ENCODE peak calls at places on chromosome 21, in eight cellular contexts. X is astrocyte of the cerebellum, M is AG10803, J is GM23338, W is fibroblast of lung, I is cardiac fibroblast, G is MCF 10A, K is H9. C is an unnamed sample.

GRCh38 chr21:44379991-44380865 is 26.8 kb downstream of the TRPM2 start:
- DNase-seq in I (no peak), J (peak), W (no peak), M (no peak), K (no peak), X (no peak), G (no peak), C (no peak)

GRCh38 chr21:25985990-25986389 is 184.6 kb downstream of the APP start:
- DNase-seq in G (no peak), K (no peak), J (no peak), W (no peak), I (no peak), M (no peak), X (no peak), C (no peak)

GRCh38 chr21:33443174-33443573 is 36.6 kb downstream of the TMEM50B start:
- DNase-seq in W (no peak), X (no peak), M (no peak), G (no peak), J (no peak), K (no peak), I (no peak), C (peak)

GRCh38 chr21:20592482-20592881 is 405.7 kb upstream of the NCAM2 start:
- DNase-seq in W (no peak), K (no peak), M (no peak), G (peak), J (no peak), I (no peak), X (no peak), C (no peak)

GRCh38 chr21:44484498-44485253 is 29.4 kb downstream of the LRRC3 start:
- DNase-seq in X (no peak), I (no peak), W (no peak), J (no peak), K (no peak), G (no peak), M (no peak), C (no peak)

GRCh38 chr21:18244721-18245486 is at the start of gene CHODL:
- DNase-seq in W (peak), I (no peak), M (no peak), J (peak), X (no peak), K (peak), G (no peak), C (no peak)

GRCh38 chr21:24869862-24870261 is 737.4 kb downstream of the MRPL39 start:
- DNase-seq in G (no peak), M (no peak), W (no peak), X (no peak), K (no peak), J (no peak), I (no peak), C (no peak)

GRCh38 chr21:15293251-15293650 is 228.5 kb upstream of the NRIP1 start:
- DNase-seq in I (peak), K (no peak), X (peak), J (peak), M (peak), G (peak), W (peak), C (peak)

GRCh38 chr21:28436286-28436932 is 556.3 kb downstream of the LTN1 start:
- DNase-seq in M (no peak), G (peak), K (no peak), X (peak), J (no peak), I (peak), W (peak), C (peak)

GRCh38 chr21:14630556-14631069 is 84.5 kb upstream of the SAMSN1 start:
- DNase-seq in W (no peak), I (no peak), M (no peak), J (no peak), X (no peak), K (no peak), G (no peak), C (no peak)

GRCh38 chr21:17343055-17343454 is 169.8 kb upstream of the CXADR start:
- DNase-seq in X (peak), G (peak), J (peak), M (no peak), K (no peak), I (peak), W (peak), C (peak)

GRCh38 chr21:26080211-26080610 is 90.4 kb downstream of the APP start:
- DNase-seq in W (no peak), X (no peak), I (no peak), M (no peak), G (no peak), J (no peak), K (no peak), C (no peak)

GRCh38 chr21:14581902-14582457 is 35.9 kb upstream of the SAMSN1 start:
- DNase-seq in X (no peak), K (no peak), G (no peak), W (no peak), M (no peak), J (no peak), I (no peak), C (no peak)

GRCh38 chr21:28444131-28444530 is 548.5 kb downstream of the LTN1 start:
- DNase-seq in G (no peak), I (peak), X (no peak), K (no peak), J (no peak), W (no peak), M (peak), C (no peak)

GRCh38 chr21:44006017-44006624 is 6.0 kb upstream of the TRAPPC10 start:
- DNase-seq in X (peak), M (peak), I (peak), J (no peak), K (no peak), G (peak), W (peak), C (peak)

GRCh38 chr21:43733529-43734071 is 14.7 kb downstream of the PDXK start:
- DNase-seq in W (peak), I (peak), X (no peak), M (peak), K (no peak), G (peak), J (no peak), C (peak)

GRCh38 chr21:44405948-44406872 is 49.1 kb upstream of the LRRC3 start:
- DNase-seq in G (no peak), K (peak), W (peak), M (peak), J (no peak), I (no peak), X (no peak), C (no peak)

GRCh38 chr21:44365967-44366585 is 12.7 kb downstream of the TRPM2 start:
- DNase-seq in M (no peak), K (peak), I (no peak), G (no peak), W (no peak), J (no peak), X (no peak), C (no peak)

GRCh38 chr21:32382108-32382601 is 10.7 kb downstream of the URB1 start:
- DNase-seq in W (peak), I (peak), X (peak), M (peak), J (no peak), G (no peak), K (no peak), C (no peak)

GRCh38 chr21:35940074-35940927 is 120.0 kb downstream of the SETD4 start:
- DNase-seq in X (peak), I (peak), J (peak), W (peak), G (peak), K (peak), M (peak), C (peak)

GRCh38 chr21:15514073-15514946 is 215.5 kb upstream of the USP25 start:
- DNase-seq in G (no peak), X (no peak), W (no peak), M (no peak), J (no peak), K (no peak), I (no peak), C (no peak)

GRCh38 chr21:15037095-15037730 is 27.6 kb downstream of the NRIP1 start:
- DNase-seq in M (no peak), G (no peak), K (no peak), W (no peak), X (no peak), J (no peak), I (no peak), C (no peak)

GRCh38 chr21:14646893-14647292 is 100.8 kb upstream of the SAMSN1 start:
- DNase-seq in J (no peak), I (no peak), W (no peak), X (no peak), G (no peak), M (no peak), K (no peak), C (no peak)

GRCh38 chr21:19011448-19011847 is 607.9 kb upstream of the TMPRSS15 start:
- DNase-seq in W (no peak), J (no peak), M (no peak), K (no peak), X (no peak), G (no peak), I (no peak), C (no peak)

GRCh38 chr21:29084372-29084771 is 10.9 kb upstream of the CCT8 start:
- DNase-seq in I (no peak), K (no peak), G (no peak), X (no peak), J (no peak), W (no peak), M (no peak), C (no peak)

DNA sequence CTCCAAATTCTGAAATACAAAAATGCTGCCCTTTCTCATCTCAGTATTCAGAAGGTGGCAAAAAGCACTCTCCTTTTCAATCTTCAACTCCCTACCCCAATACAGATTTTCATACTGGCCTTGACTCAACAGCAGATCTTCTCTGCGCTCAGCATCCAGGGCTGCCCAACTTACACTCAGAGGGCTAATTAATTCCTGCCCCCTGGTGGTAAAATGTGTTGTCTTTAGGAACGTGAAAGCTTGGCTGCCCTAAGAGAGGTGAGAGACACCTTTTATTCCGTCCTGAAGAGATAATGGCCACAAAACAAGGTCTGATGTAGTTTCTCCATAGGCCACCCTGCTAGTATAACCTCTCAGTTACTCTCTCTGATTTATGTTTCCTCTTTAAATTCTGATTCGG is 25.0 kb downstream of the KRTAP24-1 start:
- DNase-seq in G (peak), K (peak), W (no peak), M (peak), X (peak), I (peak), J (peak), C (peak)
- TF ChIP-seq CTCF in G (peak), K (peak), W (no peak), M (peak), X (peak), I (peak), J (peak), C (peak)

DNA sequence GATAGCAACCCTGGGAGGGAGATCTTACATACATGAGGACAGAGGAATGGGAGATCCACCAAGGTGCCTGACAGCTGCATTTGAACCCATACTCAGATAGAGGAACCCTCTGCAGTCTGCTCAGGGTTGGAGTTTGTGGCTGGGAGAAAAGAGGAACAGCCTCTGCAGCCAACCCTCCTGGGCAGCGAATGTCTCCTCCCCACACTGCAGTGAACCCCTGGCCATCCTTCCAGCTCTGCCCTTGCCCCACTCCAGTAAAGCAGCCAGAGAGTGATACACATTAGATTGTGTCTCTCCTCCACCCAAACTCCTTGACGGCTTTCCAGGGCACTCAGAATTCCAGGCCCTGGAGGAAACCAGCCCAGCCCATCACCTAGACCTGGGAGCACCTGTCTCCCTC is 137.7 kb downstream of the RUNX1 start:
- DNase-seq in K (no peak), I (no peak), X (no peak), W (no peak), J (no peak), G (no peak), M (no peak), C (no peak)
- TF ChIP-seq CTCF in K (no peak), I (no peak), X (no peak), W (no peak), J (no peak), G (no peak), M (no peak), C (no peak)

GRCh38 chr21:37073417-37074194 is 552 bp downstream of the TTC3 start:
- DNase-seq in M (peak), K (no peak), J (no peak), W (peak), I (peak), X (no peak), G (peak), C (peak)
- TF ChIP-seq CTCF in M (no peak), K (no peak), J (no peak), W (no peak), I (no peak), X (no peak), G (no peak), C (peak)

GRCh38 chr21:45695086-45695485 is 51.6 kb downstream of the PCBP3 start:
- DNase-seq in I (no peak), M (no peak), K (peak), W (no peak), J (peak), G (peak), X (no peak), C (no peak)
- TF ChIP-seq CTCF in I (no peak), M (no peak), K (peak), W (no peak), J (peak), G (no peak), X (peak), C (peak)

DNA sequence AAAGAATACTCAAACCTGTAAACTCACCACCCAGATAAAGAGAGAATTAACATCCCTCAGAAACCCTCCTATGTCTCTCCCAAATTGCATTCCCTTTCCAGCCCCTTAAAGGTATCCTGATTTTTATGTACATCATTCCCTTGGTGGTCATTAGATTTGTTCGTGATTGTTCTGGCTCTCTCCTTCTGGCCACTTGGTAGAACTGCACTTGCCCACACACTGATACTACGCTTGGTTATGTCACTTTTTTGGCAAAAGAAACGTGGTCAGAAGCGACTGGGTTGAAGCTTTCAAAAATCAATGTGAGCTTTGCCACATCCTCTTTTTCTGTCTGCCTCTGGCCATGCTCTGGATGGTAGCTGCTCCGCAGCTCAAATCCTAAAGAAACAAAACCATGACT is 76.3 kb downstream of the KRTAP19-8 start:
- DNase-seq in W (no peak), K (peak), M (no peak), J (peak), X (no peak), I (no peak), G (peak), C (no peak)
- TF ChIP-seq CTCF in W (no peak), K (peak), M (no peak), J (peak), X (peak), I (no peak), G (no peak), C (no peak)

GRCh38 chr21:41933259-41934079 is 20.3 kb downstream of the C2CD2 start:
- DNase-seq in M (peak), X (no peak), G (peak), K (no peak), I (peak), J (no peak), W (no peak), C (peak)

GRCh38 chr21:41932576-41933258 is 21.1 kb downstream of the C2CD2 start:
- DNase-seq in X (no peak), M (peak), I (no peak), J (no peak), G (peak), W (peak), K (no peak), C (no peak)

GRCh38 chr21:41929248-41929647 is 24.6 kb downstream of the C2CD2 start:
- DNase-seq in G (no peak), X (no peak), J (no peak), I (no peak), W (no peak), M (no peak), K (no peak), C (no peak)

GRCh38 chr21:41931041-41931451 is 22.8 kb downstream of the C2CD2 start:
- DNase-seq in J (no peak), W (peak), M (no peak), X (no peak), K (no peak), I (peak), G (peak), C (peak)

GRCh38 chr21:41932191-41932575 is 21.6 kb downstream of the C2CD2 start:
- DNase-seq in K (no peak), W (peak), M (peak), I (peak), X (peak), J (no peak), G (peak), C (peak)
- TF ChIP-seq CTCF in K (no peak), W (peak), M (peak), I (peak), X (peak), J (no peak), G (no peak), C (peak)

DNA sequence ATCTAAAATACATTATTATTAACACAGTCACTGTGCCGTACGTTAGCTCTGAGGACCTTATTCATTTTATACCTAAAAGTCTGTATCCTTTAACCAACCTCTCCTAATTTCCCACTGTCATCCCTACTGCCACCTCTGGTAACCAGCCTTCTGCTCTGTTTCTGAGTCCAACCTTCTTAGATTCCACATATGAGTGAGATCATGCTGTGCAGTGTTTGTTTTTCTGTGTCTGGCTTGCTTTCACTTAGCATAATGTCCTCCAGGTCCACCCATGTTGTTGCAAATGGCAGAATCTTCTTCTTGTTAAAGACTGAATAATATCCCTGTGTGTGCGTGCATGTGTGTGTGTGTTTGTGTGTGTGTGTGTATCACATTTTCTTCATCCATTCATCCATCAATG is 64.2 kb downstream of the ETS2 start:
- DNase-seq in X (no peak), I (no peak), M (no peak), W (no peak), G (no peak), J (no peak), K (no peak), C (no peak)
- TF ChIP-seq CTCF in X (peak), I (peak), M (no peak), W (peak), G (no peak), J (no peak), K (peak), C (no peak)